ENCODE peak calls at places on chromosomes 13 and 19, in six cellular contexts. D, F, O, E, R and Y are unnamed samples.

GRCh38 chr19:29547361-29547960 is 21.7 kb downstream of the VSTM2B start:
- DNase-seq in D (no peak), F (no peak), O (no peak), E (no peak), R (no peak), Y (no peak)

GRCh38 chr13:53266757-53267156 is 238.1 kb downstream of the OLFM4 start:
- DNase-seq in D (no peak), F (no peak), O (no peak), E (no peak), R (no peak), Y (no peak)

GRCh38 chr13:20230913-20231838 is 943 bp downstream of the GJB6 start:
- DNase-seq in D (peak), F (no peak), O (no peak), E (no peak), R (no peak), Y (peak)

GRCh38 chr13:25652764-25653163 is 281.0 kb downstream of the ATP8A2 start:
- DNase-seq in D (no peak), F (no peak), O (no peak), E (no peak), R (no peak), Y (no peak)

GRCh38 chr19:36449059-36449670 is 30.7 kb upstream of the ZFP82 start:
- DNase-seq in D (no peak), F (no peak), O (no peak), E (no peak), R (peak), Y (no peak)

GRCh38 chr13:100388923-100389322 is 199.7 kb downstream of the GGACT start:
- DNase-seq in D (no peak), F (no peak), O (no peak), E (no peak), R (no peak), Y (peak)

GRCh38 chr19:13098291-13099072 is 4.2 kb downstream of the LYL1 start:
- DNase-seq in D (no peak), F (no peak), O (no peak), E (no peak), R (peak), Y (no peak)

GRCh38 chr19:46271488-46272197 is 25.2 kb upstream of the HIF3A start:
- DNase-seq in D (peak), F (no peak), O (no peak), E (no peak), R (peak), Y (no peak)

GRCh38 chr19:38722947-38723605 is 21.2 kb downstream of the CAPN12 start:
- DNase-seq in D (no peak), F (no peak), O (no peak), E (no peak), R (no peak), Y (no peak)

GRCh38 chr19:12782424-12783225 is 7.3 kb upstream of the HOOK2 start:
- DNase-seq in D (peak), F (peak), O (peak), E (peak), R (peak), Y (peak)

GRCh38 chr13:113784645-113785024 is 25.6 kb downstream of the TMEM255B start:
- DNase-seq in D (no peak), F (no peak), O (no peak), E (no peak), R (no peak), Y (no peak)

GRCh38 chr13:23867027-23867491 is 22.1 kb downstream of the MIPEP start:
- DNase-seq in D (no peak), F (no peak), O (no peak), E (no peak), R (peak), Y (no peak)

GRCh38 chr19:13164370-13165090 is 14.3 kb downstream of the IER2 start:
- DNase-seq in D (peak), F (peak), O (peak), E (no peak), R (peak), Y (peak)

GRCh38 chr13:38008636-38009035 is 139.1 kb upstream of the TRPC4 start:
- DNase-seq in D (no peak), F (no peak), O (no peak), E (no peak), R (peak), Y (no peak)

GRCh38 chr19:30092721-30093569 is 150.9 kb downstream of the URI1 start:
- DNase-seq in D (no peak), F (no peak), O (no peak), E (no peak), R (no peak), Y (no peak)

GRCh38 chr19:4732680-4733114 is 9.1 kb upstream of the DPP9 start:
- DNase-seq in D (peak), F (peak), O (peak), E (peak), R (peak), Y (peak)

GRCh38 chr13:45068036-45069001 is 52.0 kb upstream of the GTF2F2 start:
- DNase-seq in D (no peak), F (no peak), O (no peak), E (no peak), R (no peak), Y (no peak)

GRCh38 chr13:34779171-34779570 is 162.9 kb upstream of the NBEA start:
- DNase-seq in D (no peak), F (no peak), O (no peak), E (no peak), R (no peak), Y (no peak)

GRCh38 chr19:46372901-46373572 is 26.1 kb downstream of the PPP5C start:
- DNase-seq in D (no peak), F (no peak), O (no peak), E (no peak), R (peak), Y (no peak)

GRCh38 chr13:97136418-97136817 is 85.7 kb upstream of the MBNL2 start:
- DNase-seq in D (no peak), F (no peak), O (no peak), E (no peak), R (no peak), Y (no peak)